ENCODE peak calls at places on chromosomes 6 and 20, in eight cellular contexts. V, K, P, T, S, R, I and G are unnamed samples.

GRCh38 chr6:153084393-153084792 is 46.7 kb downstream of the RGS17 start:
- DNase-seq in V (peak; percentile 46), K (no peak), P (no peak), T (no peak), S (peak; percentile 71), R (no peak), I (no peak), G (no peak)

GRCh38 chr20:49216991-49217578 is 2.1 kb upstream of the DDX27 start:
- DNase-seq in V (peak; percentile 80), K (peak; percentile 95), P (peak; percentile 98), T (peak; percentile 89), S (peak; percentile 94), R (peak; percentile 96), I (peak; percentile 94), G (peak; percentile 96)

GRCh38 chr6:146913842-146914562 is 290.2 kb upstream of the STXBP5 start:
- DNase-seq in V (peak; percentile 100), K (peak; percentile 45), P (peak; percentile 53), T (peak; percentile 26), S (peak; percentile 99), R (peak; percentile 82), I (peak; percentile 59), G (peak; percentile 64)

GRCh38 chr6:51934098-51934497 is 153.3 kb downstream of the PKHD1 start:
- DNase-seq in V (no peak), K (no peak), P (no peak), T (no peak), S (no peak), R (no peak), I (no peak), G (no peak)

GRCh38 chr6:101879782-101880181 is 486.3 kb downstream of the GRIK2 start:
- DNase-seq in V (no peak), K (no peak), P (no peak), T (no peak), S (no peak), R (no peak), I (no peak), G (no peak)

GRCh38 chr6:161947371-161947770 is 673.5 kb upstream of the AGPAT4 start:
- DNase-seq in V (no peak), K (no peak), P (no peak), T (no peak), S (no peak), R (no peak), I (no peak), G (no peak)

GRCh38 chr6:34912715-34913464 is 23.8 kb downstream of the ANKS1A start:
- DNase-seq in V (peak; percentile 90), K (no peak), P (no peak), T (no peak), S (peak; percentile 62), R (no peak), I (no peak), G (no peak)

GRCh38 chr6:35497571-35498406 is 910 bp upstream of the TEAD3 start:
- DNase-seq in V (peak; percentile 73), K (peak; percentile 85), P (peak; percentile 77), T (peak; percentile 44), S (peak; percentile 91), R (peak; percentile 92), I (peak; percentile 89), G (peak; percentile 85)

GRCh38 chr6:20572940-20573339 is 38.7 kb downstream of the CDKAL1 start:
- DNase-seq in V (peak; percentile 33), K (peak; percentile 50), P (no peak), T (no peak), S (peak; percentile 76), R (no peak), I (no peak), G (no peak)

GRCh38 chr6:45955597-45955996 is 60.1 kb downstream of the CLIC5 start:
- DNase-seq in V (no peak), K (no peak), P (no peak), T (no peak), S (no peak), R (no peak), I (no peak), G (no peak)

GRCh38 chr6:36335465-36336209 is 1.1 kb downstream of the BNIP5 start:
- DNase-seq in V (no peak), K (no peak), P (peak; percentile 66), T (no peak), S (no peak), R (no peak), I (no peak), G (no peak)

GRCh38 chr6:167565884-167566491 is 241.1 kb downstream of the TTLL2 start:
- DNase-seq in V (no peak), K (peak; percentile 46), P (peak; percentile 53), T (no peak), S (peak; percentile 80), R (peak; percentile 64), I (peak; percentile 70), G (no peak)

GRCh38 chr6:48755315-48755714 is 644.3 kb upstream of the PTCHD4 start:
- DNase-seq in V (no peak), K (no peak), P (no peak), T (no peak), S (no peak), R (no peak), I (no peak), G (no peak)

GRCh38 chr6:18330548-18331066 is 56.5 kb upstream of the RNF144B start:
- DNase-seq in V (no peak), K (no peak), P (no peak), T (no peak), S (no peak), R (no peak), I (no peak), G (no peak)

GRCh38 chr20:46333136-46333991 is 25.1 kb upstream of the CDH22 start:
- DNase-seq in V (no peak), K (no peak), P (no peak), T (no peak), S (no peak), R (no peak), I (peak; percentile 53), G (peak; percentile 43)

GRCh38 chr6:4853782-4854511 is 77.7 kb downstream of the CDYL start:
- DNase-seq in V (peak; percentile 46), K (no peak), P (peak; percentile 72), T (no peak), S (no peak), R (no peak), I (no peak), G (no peak)

GRCh38 chr20:44861547-44862006 is 23.9 kb upstream of the YWHAB start:
- DNase-seq in V (peak; percentile 75), K (peak; percentile 53), P (no peak), T (no peak), S (peak; percentile 60), R (peak; percentile 74), I (peak; percentile 32), G (peak; percentile 69)

GRCh38 chr6:137236581-137237355 is 17.6 kb upstream of the IFNGR1 start:
- DNase-seq in V (peak; percentile 27), K (no peak), P (no peak), T (no peak), S (no peak), R (no peak), I (no peak), G (no peak)

GRCh38 chr6:39665871-39666270 is 59.3 kb downstream of the KIF6 start:
- DNase-seq in V (peak; percentile 65), K (no peak), P (no peak), T (no peak), S (no peak), R (no peak), I (no peak), G (no peak)

GRCh38 chr6:39666706-39667489 is 58.3 kb downstream of the KIF6 start:
- DNase-seq in V (peak; percentile 3), K (no peak), P (no peak), T (no peak), S (no peak), R (no peak), I (no peak), G (no peak)

GRCh38 chr6:39669943-39670342 is 55.3 kb downstream of the KIF6 start:
- DNase-seq in V (peak; percentile 29), K (no peak), P (no peak), T (no peak), S (no peak), R (no peak), I (no peak), G (no peak)

GRCh38 chr6:39669117-39669690 is 56.0 kb downstream of the KIF6 start:
- DNase-seq in V (peak; percentile 78), K (no peak), P (no peak), T (no peak), S (no peak), R (no peak), I (no peak), G (no peak)

DNA sequence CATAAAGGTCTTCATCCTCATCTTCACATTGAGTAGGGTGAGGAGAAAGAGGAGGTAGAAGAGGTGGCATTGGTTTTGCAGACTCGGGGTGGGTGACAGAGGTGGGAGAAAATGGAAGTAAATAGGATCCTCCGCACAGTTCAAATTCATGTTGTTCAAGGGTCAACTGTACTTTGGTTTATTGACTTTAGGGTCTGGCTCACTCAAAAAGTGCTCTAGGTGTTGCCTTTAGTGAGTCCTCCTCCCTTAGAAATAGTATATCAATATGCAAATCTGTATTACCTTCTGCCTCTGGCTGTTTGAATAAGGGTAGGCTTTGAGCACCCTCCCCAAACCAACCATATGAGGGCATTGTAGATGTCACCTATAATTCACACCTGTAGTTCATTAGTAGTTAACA is 54.7 kb downstream of the KIF6 start:
- DNase-seq in V (no peak), K (no peak), P (no peak), T (no peak), S (no peak), R (no peak), I (no peak), G (no peak)
- H3K4me1 ChIP-seq in V (no peaks in the 10 kb centered on the region), K (no peaks in the 10 kb centered on the region), P (no peaks in the 10 kb centered on the region), T (no peaks in the 10 kb centered on the region), S (peaks cover 6% of the 10 kb centered on the region), R (no peaks in the 10 kb centered on the region), I (no peaks in the 10 kb centered on the region), G (no peaks in the 10 kb centered on the region)

DNA sequence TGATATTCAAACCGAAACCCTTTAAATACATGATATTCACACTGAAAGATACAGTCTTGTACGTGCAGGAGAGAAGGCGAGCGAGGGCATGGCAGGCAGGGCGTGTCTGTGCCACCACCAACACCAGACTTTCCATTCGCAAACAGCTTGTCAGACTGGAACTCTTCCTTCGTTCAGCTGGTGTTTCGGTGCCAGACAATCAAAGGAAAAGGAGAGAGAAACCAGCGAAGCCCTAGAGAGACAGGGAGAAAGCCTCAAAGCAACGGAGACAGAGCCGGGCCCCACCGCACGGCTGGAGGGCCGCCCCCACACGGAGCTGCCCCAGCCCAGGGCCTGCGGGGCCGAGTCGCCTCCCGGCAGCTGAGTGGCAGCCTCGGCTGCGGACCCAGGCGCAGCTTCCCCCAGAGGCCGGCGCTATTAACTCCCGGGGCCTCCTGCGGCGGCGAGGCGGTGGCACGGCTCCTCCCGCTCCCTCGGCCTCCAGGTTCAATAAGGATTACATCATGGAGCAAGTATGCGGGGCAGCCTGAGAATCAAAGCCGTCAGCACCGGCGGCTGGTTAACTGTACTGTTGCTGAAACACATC is 32.1 kb upstream of the NR2E1 start:
- DNase-seq in V (peak; percentile 87), K (peak; percentile 29), P (peak; percentile 73), T (peak; percentile 86), S (peak; percentile 79), R (peak; percentile 75), I (peak; percentile 62), G (peak; percentile 74)
- TF ChIP-seq CTCF in V (no peak), K (no peak), P (no peak), T (no peak), S (no peak), R (no peak), I (no peak), G (peak; percentile 12)

GRCh38 chr6:168675933-168676551 is 235.1 kb downstream of the SMOC2 start:
- DNase-seq in V (no peak), K (peak; percentile 7), P (peak; percentile 24), T (no peak), S (no peak), R (no peak), I (no peak), G (no peak)
- H3K9me3 ChIP-seq in V (no peaks in the 10 kb centered on the region), K (no peaks in the 10 kb centered on the region), P (no peaks in the 10 kb centered on the region), T (no peaks in the 10 kb centered on the region), S (no peaks in the 10 kb centered on the region), R (no peaks in the 10 kb centered on the region), I (no peaks in the 10 kb centered on the region), G (no peaks in the 10 kb centered on the region)

GRCh38 chr6:29071831-29072723 is 15.0 kb downstream of the OR2B3 start:
- DNase-seq in V (peak; percentile 0), K (no peak), P (no peak), T (no peak), S (peak; percentile 9), R (no peak), I (no peak), G (no peak)
- H3K4me1 ChIP-seq in V (no peaks in the 10 kb centered on the region), K (no peaks in the 10 kb centered on the region), P (no peaks in the 10 kb centered on the region), T (no peaks in the 10 kb centered on the region), S (no peaks in the 10 kb centered on the region), R (no peaks in the 10 kb centered on the region), I (no peaks in the 10 kb centered on the region), G (no peaks in the 10 kb centered on the region)